ENCODE peak calls at places on chromosomes 4 and X, in nine cellular contexts. One of them, this sample, is unnamed.

GRCh38 chr4:150261571-150261970 is 183.3 kb downstream of the DCLK2 start:
- DNase-seq in endodermal cell: no peak
- DNase-seq in AG04450: no peak
- DNase-seq in CD8-positive, alpha-beta memory T cell: no peak
- DNase-seq in osteoblast: peak
- DNase-seq in coronary artery: no peak
- DNase-seq in mesendoderm: no peak
- DNase-seq in astrocyte of the cerebellum: peak
- DNase-seq in A549: no peak
- DNase-seq in this sample: no peak

GRCh38 chr4:139144161-139144859 is 32.7 kb downstream of the ELF2 start:
- DNase-seq in AG04450: peak
- DNase-seq in endodermal cell: peak
- DNase-seq in CD8-positive, alpha-beta memory T cell: no peak
- DNase-seq in astrocyte of the cerebellum: peak
- DNase-seq in A549: no peak
- DNase-seq in osteoblast: peak
- DNase-seq in coronary artery: no peak
- DNase-seq in mesendoderm: peak
- DNase-seq in this sample: no peak

GRCh38 chrX:135923353-135923752 is 29.8 kb downstream of the SAGE1 start:
- DNase-seq in endodermal cell: peak
- DNase-seq in mesendoderm: peak
- DNase-seq in coronary artery: no peak
- DNase-seq in AG04450: no peak
- DNase-seq in astrocyte of the cerebellum: no peak
- DNase-seq in CD8-positive, alpha-beta memory T cell: no peak
- DNase-seq in A549: peak
- DNase-seq in osteoblast: no peak
- DNase-seq in this sample: no peak

GRCh38 chr4:151798678-151799416 is 38.0 kb upstream of the GATB start:
- DNase-seq in astrocyte of the cerebellum: no peak
- DNase-seq in endodermal cell: no peak
- DNase-seq in AG04450: no peak
- DNase-seq in osteoblast: no peak
- DNase-seq in A549: no peak
- DNase-seq in coronary artery: no peak
- DNase-seq in mesendoderm: peak
- DNase-seq in CD8-positive, alpha-beta memory T cell: no peak
- DNase-seq in this sample: no peak

GRCh38 chrX:155718964-155719586 is 106.3 kb upstream of the TMLHE start:
- DNase-seq in coronary artery: no peak
- DNase-seq in mesendoderm: no peak
- DNase-seq in A549: no peak
- DNase-seq in astrocyte of the cerebellum: no peak
- DNase-seq in CD8-positive, alpha-beta memory T cell: no peak
- DNase-seq in endodermal cell: peak
- DNase-seq in osteoblast: no peak
- DNase-seq in AG04450: no peak
- DNase-seq in this sample: no peak

GRCh38 chr4:8039290-8039689 is 99.6 kb upstream of the AFAP1 start:
- DNase-seq in A549: no peak
- DNase-seq in endodermal cell: no peak
- DNase-seq in mesendoderm: peak
- DNase-seq in AG04450: no peak
- DNase-seq in osteoblast: peak
- DNase-seq in astrocyte of the cerebellum: no peak
- DNase-seq in coronary artery: no peak
- DNase-seq in CD8-positive, alpha-beta memory T cell: no peak
- DNase-seq in this sample: no peak

GRCh38 chr4:184347251-184348239 is 126.8 kb downstream of the IRF2 start:
- DNase-seq in mesendoderm: peak
- DNase-seq in A549: peak
- DNase-seq in endodermal cell: peak
- DNase-seq in coronary artery: no peak
- DNase-seq in AG04450: no peak
- DNase-seq in CD8-positive, alpha-beta memory T cell: no peak
- DNase-seq in osteoblast: no peak
- DNase-seq in astrocyte of the cerebellum: peak
- DNase-seq in this sample: no peak

GRCh38 chr4:2462992-2463762 is 5.7 kb upstream of the RNF4 start:
- DNase-seq in AG04450: no peak
- DNase-seq in mesendoderm: peak
- DNase-seq in astrocyte of the cerebellum: no peak
- DNase-seq in CD8-positive, alpha-beta memory T cell: no peak
- DNase-seq in A549: no peak
- DNase-seq in osteoblast: peak
- DNase-seq in endodermal cell: peak
- DNase-seq in coronary artery: no peak
- DNase-seq in this sample: no peak

GRCh38 chr4:169398294-169398693 is 127.5 kb upstream of the SH3RF1 start:
- DNase-seq in mesendoderm: no peak
- DNase-seq in astrocyte of the cerebellum: peak
- DNase-seq in AG04450: peak
- DNase-seq in endodermal cell: no peak
- DNase-seq in A549: no peak
- DNase-seq in CD8-positive, alpha-beta memory T cell: no peak
- DNase-seq in osteoblast: no peak
- DNase-seq in coronary artery: no peak
- DNase-seq in this sample: no peak

GRCh38 chr4:94488667-94489066 is 36.9 kb downstream of the PDLIM5 start:
- DNase-seq in A549: peak
- DNase-seq in osteoblast: peak
- DNase-seq in coronary artery: no peak
- DNase-seq in astrocyte of the cerebellum: peak
- DNase-seq in mesendoderm: no peak
- DNase-seq in AG04450: peak
- DNase-seq in endodermal cell: no peak
- DNase-seq in CD8-positive, alpha-beta memory T cell: no peak
- DNase-seq in this sample: no peak

GRCh38 chrX:56764975-56765791 is 36.1 kb downstream of the NBDY start:
- DNase-seq in mesendoderm: no peak
- DNase-seq in A549: no peak
- DNase-seq in AG04450: no peak
- DNase-seq in osteoblast: peak
- DNase-seq in CD8-positive, alpha-beta memory T cell: peak
- DNase-seq in endodermal cell: no peak
- DNase-seq in astrocyte of the cerebellum: no peak
- DNase-seq in coronary artery: peak
- DNase-seq in this sample: no peak

GRCh38 chr4:128354205-128354821 is 66.7 kb upstream of the PGRMC2 start:
- DNase-seq in A549: peak
- DNase-seq in AG04450: peak
- DNase-seq in mesendoderm: peak
- DNase-seq in osteoblast: peak
- DNase-seq in CD8-positive, alpha-beta memory T cell: no peak
- DNase-seq in endodermal cell: no peak
- DNase-seq in astrocyte of the cerebellum: peak
- DNase-seq in coronary artery: no peak
- DNase-seq in this sample: peak

GRCh38 chr4:89906787-89907521 is 12.3 kb downstream of the MMRN1 start:
- DNase-seq in mesendoderm: peak
- DNase-seq in astrocyte of the cerebellum: no peak
- DNase-seq in A549: no peak
- DNase-seq in CD8-positive, alpha-beta memory T cell: no peak
- DNase-seq in osteoblast: no peak
- DNase-seq in endodermal cell: no peak
- DNase-seq in coronary artery: no peak
- DNase-seq in AG04450: no peak
- DNase-seq in this sample: peak

GRCh38 chrX:142616636-142617035 is 409.1 kb upstream of the SPANXN4 start:
- DNase-seq in astrocyte of the cerebellum: no peak
- DNase-seq in osteoblast: no peak
- DNase-seq in AG04450: no peak
- DNase-seq in coronary artery: no peak
- DNase-seq in A549: no peak
- DNase-seq in CD8-positive, alpha-beta memory T cell: no peak
- DNase-seq in endodermal cell: no peak
- DNase-seq in mesendoderm: no peak
- DNase-seq in this sample: no peak

GRCh38 chr4:176005766-176006165 is 59.9 kb upstream of the WDR17 start:
- DNase-seq in endodermal cell: peak
- DNase-seq in CD8-positive, alpha-beta memory T cell: no peak
- DNase-seq in mesendoderm: peak
- DNase-seq in coronary artery: no peak
- DNase-seq in AG04450: no peak
- DNase-seq in astrocyte of the cerebellum: no peak
- DNase-seq in A549: no peak
- DNase-seq in osteoblast: peak
- DNase-seq in this sample: no peak

GRCh38 chr4:175999944-176000343 is 65.7 kb upstream of the WDR17 start:
- DNase-seq in coronary artery: no peak
- DNase-seq in A549: no peak
- DNase-seq in CD8-positive, alpha-beta memory T cell: no peak
- DNase-seq in mesendoderm: peak
- DNase-seq in AG04450: no peak
- DNase-seq in astrocyte of the cerebellum: no peak
- DNase-seq in endodermal cell: no peak
- DNase-seq in osteoblast: no peak
- DNase-seq in this sample: no peak

GRCh38 chr4:176001171-176002006 is 64.3 kb upstream of the WDR17 start:
- DNase-seq in osteoblast: peak
- DNase-seq in endodermal cell: peak
- DNase-seq in CD8-positive, alpha-beta memory T cell: no peak
- DNase-seq in coronary artery: no peak
- DNase-seq in mesendoderm: peak
- DNase-seq in A549: peak
- DNase-seq in astrocyte of the cerebellum: peak
- DNase-seq in AG04450: no peak
- DNase-seq in this sample: no peak

GRCh38 chr4:175998782-175999181 is 66.9 kb upstream of the WDR17 start:
- DNase-seq in AG04450: no peak
- DNase-seq in mesendoderm: peak
- DNase-seq in endodermal cell: peak
- DNase-seq in astrocyte of the cerebellum: no peak
- DNase-seq in coronary artery: no peak
- DNase-seq in osteoblast: no peak
- DNase-seq in CD8-positive, alpha-beta memory T cell: no peak
- DNase-seq in A549: peak
- DNase-seq in this sample: no peak

DNA sequence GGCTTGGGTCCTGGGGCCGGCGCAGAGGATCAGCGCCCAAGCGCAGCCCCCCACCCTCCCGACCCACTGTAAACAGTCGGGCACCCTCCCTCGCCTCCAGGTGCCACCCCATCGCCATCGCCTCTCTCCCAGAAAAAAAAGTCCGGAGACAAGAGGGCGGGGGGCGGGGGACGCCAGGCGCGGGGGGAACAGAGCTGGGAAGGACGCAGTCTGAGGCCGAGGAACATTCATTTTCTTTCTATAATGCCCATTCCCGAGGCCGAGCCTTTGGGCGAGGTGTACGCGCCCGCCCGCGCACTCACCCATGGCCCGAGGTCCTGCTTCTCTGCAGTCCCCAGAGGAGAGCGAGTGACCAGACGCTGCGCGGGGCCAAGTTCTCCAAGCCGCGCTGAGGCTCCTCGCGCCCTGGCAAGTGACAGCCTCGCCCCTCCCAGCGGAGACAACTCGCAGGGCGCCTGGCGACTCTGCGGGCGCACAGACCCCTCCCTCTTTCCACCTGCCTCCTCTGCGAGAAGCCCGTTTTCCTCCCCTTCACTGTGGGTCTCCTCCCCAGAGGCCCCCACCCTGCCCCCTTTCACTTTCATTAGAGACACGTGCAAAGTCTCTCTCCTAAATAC is 63.5 kb upstream of the WDR17 start:
- DNase-seq in AG04450: no peak
- DNase-seq in endodermal cell: peak
- DNase-seq in CD8-positive, alpha-beta memory T cell: no peak
- DNase-seq in coronary artery: no peak
- DNase-seq in astrocyte of the cerebellum: no peak
- DNase-seq in osteoblast: peak
- DNase-seq in A549: peak
- DNase-seq in mesendoderm: peak
- DNase-seq in this sample: no peak
- H3K4me3 ChIP-seq in AG04450: peak
- H3K4me3 ChIP-seq in endodermal cell: peak
- H3K4me3 ChIP-seq in CD8-positive, alpha-beta memory T cell: no peak
- H3K4me3 ChIP-seq in coronary artery: peak
- H3K4me3 ChIP-seq in astrocyte of the cerebellum: peak
- H3K4me3 ChIP-seq in osteoblast: peak
- H3K4me3 ChIP-seq in A549: peak
- H3K4me3 ChIP-seq in mesendoderm: peak
- H3K4me3 ChIP-seq in this sample: peak

GRCh38 chr4:163344147-163345050 is 707 bp downstream of the NPY5R start:
- DNase-seq in AG04450: no peak
- DNase-seq in endodermal cell: peak
- DNase-seq in CD8-positive, alpha-beta memory T cell: no peak
- DNase-seq in mesendoderm: peak
- DNase-seq in osteoblast: peak
- DNase-seq in astrocyte of the cerebellum: no peak
- DNase-seq in coronary artery: no peak
- DNase-seq in A549: no peak
- DNase-seq in this sample: no peak
- H3K4me3 ChIP-seq in AG04450: no peak
- H3K4me3 ChIP-seq in endodermal cell: peak
- H3K4me3 ChIP-seq in CD8-positive, alpha-beta memory T cell: no peak
- H3K4me3 ChIP-seq in mesendoderm: peak
- H3K4me3 ChIP-seq in osteoblast: no peak
- H3K4me3 ChIP-seq in astrocyte of the cerebellum: peak
- H3K4me3 ChIP-seq in coronary artery: peak
- H3K4me3 ChIP-seq in A549: peak
- H3K4me3 ChIP-seq in this sample: peak

GRCh38 chrX:65726708-65727107 is 59.3 kb downstream of the MSN start:
- DNase-seq in osteoblast: no peak
- DNase-seq in mesendoderm: peak
- DNase-seq in astrocyte of the cerebellum: no peak
- DNase-seq in A549: no peak
- DNase-seq in AG04450: no peak
- DNase-seq in coronary artery: no peak
- DNase-seq in CD8-positive, alpha-beta memory T cell: no peak
- DNase-seq in endodermal cell: peak
- DNase-seq in this sample: no peak

GRCh38 chrX:65720580-65720979 is 53.1 kb downstream of the MSN start:
- DNase-seq in mesendoderm: no peak
- DNase-seq in A549: no peak
- DNase-seq in coronary artery: no peak
- DNase-seq in CD8-positive, alpha-beta memory T cell: no peak
- DNase-seq in endodermal cell: no peak
- DNase-seq in astrocyte of the cerebellum: no peak
- DNase-seq in AG04450: no peak
- DNase-seq in osteoblast: no peak
- DNase-seq in this sample: no peak

GRCh38 chrX:65718538-65718937 is 51.1 kb downstream of the MSN start:
- DNase-seq in osteoblast: no peak
- DNase-seq in endodermal cell: no peak
- DNase-seq in coronary artery: no peak
- DNase-seq in A549: no peak
- DNase-seq in CD8-positive, alpha-beta memory T cell: no peak
- DNase-seq in mesendoderm: no peak
- DNase-seq in astrocyte of the cerebellum: no peak
- DNase-seq in AG04450: no peak
- DNase-seq in this sample: no peak

GRCh38 chrX:65723706-65724105 is 56.3 kb downstream of the MSN start:
- DNase-seq in A549: no peak
- DNase-seq in endodermal cell: no peak
- DNase-seq in astrocyte of the cerebellum: no peak
- DNase-seq in osteoblast: no peak
- DNase-seq in AG04450: no peak
- DNase-seq in CD8-positive, alpha-beta memory T cell: peak
- DNase-seq in coronary artery: no peak
- DNase-seq in mesendoderm: no peak
- DNase-seq in this sample: no peak
- H3K4me3 ChIP-seq in A549: no peak
- H3K4me3 ChIP-seq in endodermal cell: no peak
- H3K4me3 ChIP-seq in astrocyte of the cerebellum: no peak
- H3K4me3 ChIP-seq in osteoblast: no peak
- H3K4me3 ChIP-seq in AG04450: no peak
- H3K4me3 ChIP-seq in CD8-positive, alpha-beta memory T cell: no peak
- H3K4me3 ChIP-seq in coronary artery: no peak
- H3K4me3 ChIP-seq in mesendoderm: no peak
- H3K4me3 ChIP-seq in this sample: no peak

GRCh38 chrX:115423091-115423490 is 133.6 kb downstream of the LUZP4 start:
- DNase-seq in osteoblast: no peak
- DNase-seq in CD8-positive, alpha-beta memory T cell: no peak
- DNase-seq in endodermal cell: no peak
- DNase-seq in astrocyte of the cerebellum: no peak
- DNase-seq in mesendoderm: no peak
- DNase-seq in coronary artery: no peak
- DNase-seq in A549: no peak
- DNase-seq in AG04450: no peak
- DNase-seq in this sample: no peak
- H3K4me3 ChIP-seq in osteoblast: no peak
- H3K4me3 ChIP-seq in CD8-positive, alpha-beta memory T cell: no peak
- H3K4me3 ChIP-seq in endodermal cell: no peak
- H3K4me3 ChIP-seq in astrocyte of the cerebellum: no peak
- H3K4me3 ChIP-seq in mesendoderm: no peak
- H3K4me3 ChIP-seq in coronary artery: no peak
- H3K4me3 ChIP-seq in A549: no peak
- H3K4me3 ChIP-seq in AG04450: no peak
- H3K4me3 ChIP-seq in this sample: no peak